ENCODE peak calls at places on chromosome 14, in nine cellular contexts. H is HCT116; B is esophagus squamous epithelium; G is brain microvascular endothelial cell; I is dorsolateral prefrontal cortex; R is fibroblast of lung; U is neuronal stem cell; Y is heart right ventricle; P is CD8-positive, alpha-beta T cell. S is an unnamed sample.

GRCh38 chr14:101849125-101849524 is 87.6 kb downstream of the PPP2R5C start:
- DNase-seq in H (no peak), B (no peak), G (no peak), I (no peak), R (no peak), U (no peak), Y (peak), P (no peak), S (no peak)

GRCh38 chr14:87255046-87255445 is 737.9 kb downstream of the GALC start:
- DNase-seq in H (no peak), B (no peak), G (no peak), I (no peak), R (no peak), U (no peak), Y (no peak), P (no peak), S (no peak)

GRCh38 chr14:95265106-95266094 is 54.3 kb downstream of the CLMN start:
- DNase-seq in H (peak), B (no peak), G (peak), I (no peak), R (peak), U (no peak), Y (no peak), P (no peak), S (no peak)

GRCh38 chr14:60721331-60722162 is 2.6 kb downstream of the SIX4 start:
- DNase-seq in H (peak), B (no peak), G (peak), I (no peak), R (peak), U (peak), Y (peak), P (peak), S (peak)

GRCh38 chr14:74583689-74584434 is 28.2 kb downstream of the LTBP2 start:
- DNase-seq in H (peak), B (no peak), G (peak), I (no peak), R (no peak), U (no peak), Y (no peak), P (no peak), S (no peak)

GRCh38 chr14:91714805-91715204 is 17.1 kb downstream of the CATSPERB start:
- DNase-seq in H (no peak), B (no peak), G (no peak), I (no peak), R (no peak), U (no peak), Y (no peak), P (peak), S (no peak)

GRCh38 chr14:101001311-101002069 is 98.0 kb upstream of the RTL1 start:
- DNase-seq in H (no peak), B (no peak), G (peak), I (no peak), R (peak), U (no peak), Y (no peak), P (no peak), S (no peak)

GRCh38 chr14:75562048-75562447 is 16.4 kb upstream of the FLVCR2 start:
- DNase-seq in H (no peak), B (no peak), G (no peak), I (no peak), R (no peak), U (no peak), Y (no peak), P (no peak), S (no peak)

GRCh38 chr14:60079723-60080122 is 12.0 kb upstream of the PCNX4 start:
- DNase-seq in H (no peak), B (no peak), G (no peak), I (no peak), R (no peak), U (no peak), Y (no peak), P (no peak), S (no peak)

GRCh38 chr14:74333909-74334308 is 14.4 kb upstream of the VRTN start:
- DNase-seq in H (no peak), B (no peak), G (peak), I (no peak), R (peak), U (no peak), Y (no peak), P (no peak), S (no peak)

DNA sequence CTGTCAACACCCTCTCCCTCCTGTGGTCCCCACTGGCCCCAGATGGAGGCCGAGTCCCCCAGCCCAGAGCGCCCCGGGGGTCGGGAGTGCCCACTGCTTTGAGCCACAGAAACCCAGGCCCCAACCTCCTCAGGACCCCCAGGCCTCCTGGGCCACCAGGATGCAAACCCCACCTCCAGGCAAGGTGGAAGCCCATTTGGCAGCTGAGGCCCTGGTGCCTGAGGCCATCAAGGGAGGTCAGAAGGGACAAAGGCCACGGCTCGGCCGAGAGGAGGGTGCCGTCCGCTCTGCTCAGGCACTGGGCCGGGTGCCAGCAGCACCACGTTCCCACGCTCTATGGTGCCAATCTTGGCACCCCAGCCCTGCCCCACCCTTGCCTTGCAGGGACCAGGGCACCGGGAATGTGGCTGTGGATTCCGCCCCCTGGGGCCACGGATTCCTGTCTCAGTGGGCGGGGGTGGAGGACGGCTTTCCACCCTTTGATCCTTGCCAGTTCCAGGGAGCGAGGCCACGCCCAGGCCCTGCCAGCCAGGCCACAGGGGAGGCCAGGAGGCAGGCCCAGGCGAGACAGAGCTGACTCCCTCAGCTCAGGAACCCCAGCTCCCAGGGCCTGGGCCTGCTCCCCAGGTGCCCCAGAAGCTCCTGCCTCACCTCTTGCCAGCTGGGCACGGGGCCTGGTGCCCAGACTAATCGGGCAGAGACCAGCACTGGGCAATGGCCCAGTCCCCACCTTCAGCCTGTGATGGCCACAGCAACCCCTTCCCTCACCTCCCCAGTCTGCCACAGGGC is 26.3 kb upstream of the GPR132 start:
- DNase-seq in H (peak), B (no peak), G (no peak), I (no peak), R (no peak), U (no peak), Y (peak), P (no peak), S (peak)
- H3K4me3 ChIP-seq in H (peak), B (no peak), G (no peak), I (no peak), R (no peak), U (no peak), Y (no peak), P (no peak), S (peak)

DNA sequence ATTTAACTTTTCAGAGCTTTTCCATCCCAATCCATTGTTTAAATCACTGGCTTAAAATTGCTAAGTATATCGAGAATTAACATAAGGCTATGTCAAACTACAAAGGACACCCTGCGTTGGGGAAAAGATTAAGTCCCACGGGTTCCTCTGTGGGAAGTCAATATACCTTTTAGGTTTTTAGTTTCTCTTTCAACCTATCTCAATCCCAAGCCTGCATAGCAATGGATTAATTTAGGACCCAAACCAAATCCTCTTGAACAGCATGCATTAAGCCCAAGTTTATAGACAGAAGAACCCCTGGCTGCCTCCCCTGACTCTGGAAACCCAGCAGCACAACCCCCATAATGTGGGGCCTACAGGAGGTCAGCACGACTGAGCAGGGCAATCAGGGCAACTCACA is 6.3 kb downstream of the CDCA4 start:
- DNase-seq in H (no peak), B (no peak), G (no peak), I (no peak), R (no peak), U (no peak), Y (no peak), P (no peak), S (no peak)
- H3K27ac ChIP-seq in H (no peak), B (no peak), G (no peak), I (no peak), R (peak), U (no peak), Y (no peak), P (no peak), S (no peak)

GRCh38 chr14:93938766-93939303 is 11.7 kb downstream of the FAM181A start:
- DNase-seq in H (no peak), B (no peak), G (no peak), I (no peak), R (no peak), U (no peak), Y (no peak), P (no peak), S (no peak)

GRCh38 chr14:93941293-93941910 is 14.3 kb downstream of the FAM181A start:
- DNase-seq in H (no peak), B (no peak), G (peak), I (no peak), R (peak), U (no peak), Y (no peak), P (no peak), S (no peak)

GRCh38 chr14:93937519-93937918 is 10.4 kb downstream of the FAM181A start:
- DNase-seq in H (no peak), B (no peak), G (no peak), I (no peak), R (no peak), U (no peak), Y (no peak), P (no peak), S (no peak)

GRCh38 chr14:93940437-93940836 is 13.3 kb downstream of the FAM181A start:
- DNase-seq in H (no peak), B (no peak), G (no peak), I (no peak), R (no peak), U (no peak), Y (no peak), P (no peak), S (no peak)

DNA sequence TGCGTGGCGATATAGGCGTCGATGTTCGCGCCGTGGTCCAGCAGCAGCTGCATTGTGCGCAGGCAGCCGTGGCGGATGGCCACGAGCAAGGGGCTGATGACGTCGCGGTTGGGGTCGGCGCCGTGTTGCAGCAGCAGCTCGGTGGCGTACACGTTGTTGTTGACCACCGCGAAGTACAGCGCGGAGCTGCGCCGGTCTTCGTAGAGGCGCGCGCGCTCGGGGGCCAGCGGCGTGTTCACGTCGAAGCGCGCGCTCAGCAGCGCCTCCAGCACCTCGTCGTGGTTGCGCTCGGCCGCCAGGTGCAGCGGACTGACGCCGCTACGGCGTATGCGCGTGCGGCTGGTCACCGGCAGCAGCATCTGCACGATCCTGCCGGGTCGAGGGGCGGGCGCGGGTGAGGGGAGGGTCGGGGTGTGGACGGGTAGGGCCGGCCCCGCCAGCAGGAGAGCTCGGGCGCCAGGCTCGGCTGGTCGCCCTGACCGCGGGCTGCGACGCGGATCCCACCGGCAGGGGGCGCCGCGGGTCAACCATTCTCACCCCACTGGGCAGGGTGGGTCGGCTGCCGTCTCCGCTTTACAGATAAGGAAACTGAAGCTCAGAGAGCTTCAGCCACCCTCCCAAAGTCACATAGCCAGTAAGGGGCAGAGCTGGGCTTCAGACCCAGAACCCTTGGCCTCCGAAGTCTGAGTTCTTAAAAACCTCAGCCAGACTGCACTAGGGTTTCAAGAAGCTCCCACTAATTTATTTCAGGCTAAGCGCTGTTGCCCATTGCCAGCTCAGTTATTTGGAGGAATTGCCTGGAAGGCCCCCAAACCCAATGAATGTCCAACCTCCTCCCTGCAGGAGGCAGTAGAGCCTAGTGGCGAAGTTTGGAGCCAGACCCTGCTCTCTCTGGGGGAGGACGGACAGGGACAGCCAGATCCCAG is 12.4 kb downstream of the FAM181A start:
- DNase-seq in H (peak), B (peak), G (peak), I (peak), R (peak), U (peak), Y (peak), P (peak), S (peak)
- H3K4me3 ChIP-seq in H (no peak), B (peak), G (peak), I (peak), R (no peak), U (peak), Y (no peak), P (peak), S (peak)

GRCh38 chr14:93003945-93004698 is 81.2 kb downstream of the CHGA start:
- DNase-seq in H (no peak), B (no peak), G (no peak), I (no peak), R (peak), U (no peak), Y (peak), P (no peak), S (no peak)
- H3K27ac ChIP-seq in H (no peak), B (peak), G (no peak), I (peak), R (no peak), U (no peak), Y (no peak), P (no peak), S (no peak)

GRCh38 chr14:69572634-69573135 is 2.0 kb downstream of the CCDC177 start:
- DNase-seq in H (no peak), B (no peak), G (no peak), I (no peak), R (no peak), U (no peak), Y (no peak), P (no peak), S (peak)

GRCh38 chr14:69569859-69570258 is 4.8 kb downstream of the CCDC177 start:
- DNase-seq in H (no peak), B (no peak), G (no peak), I (no peak), R (no peak), U (no peak), Y (no peak), P (no peak), S (no peak)

GRCh38 chr14:69570836-69571330 is 3.8 kb downstream of the CCDC177 start:
- DNase-seq in H (no peak), B (no peak), G (no peak), I (no peak), R (no peak), U (no peak), Y (no peak), P (no peak), S (no peak)

GRCh38 chr14:69571879-69572633 is 2.6 kb downstream of the CCDC177 start:
- DNase-seq in H (no peak), B (no peak), G (no peak), I (no peak), R (peak), U (no peak), Y (no peak), P (no peak), S (no peak)

DNA sequence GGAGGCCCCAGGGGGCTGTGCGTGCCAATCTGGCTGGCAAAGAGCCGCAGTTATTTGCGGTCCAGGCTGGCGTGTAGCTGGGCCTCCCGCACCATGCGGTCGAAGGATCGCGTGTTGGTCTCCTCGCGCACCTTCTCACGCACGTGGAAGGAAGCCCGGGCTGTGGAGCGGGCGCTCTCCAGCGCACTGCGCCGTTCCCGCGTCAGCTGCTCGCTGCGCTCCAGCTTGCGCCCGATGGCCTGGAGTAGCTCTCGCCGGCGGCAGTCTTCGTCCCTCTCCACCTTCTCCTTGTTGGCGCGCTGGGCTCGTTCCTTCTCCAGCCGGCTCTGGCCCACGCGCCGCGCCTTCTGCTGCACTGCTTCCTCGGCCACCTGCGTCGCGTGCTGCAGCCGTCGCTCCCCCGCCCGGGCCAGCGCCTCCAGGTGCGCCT is 3.2 kb downstream of the CCDC177 start:
- DNase-seq in H (no peak), B (no peak), G (no peak), I (no peak), R (no peak), U (no peak), Y (no peak), P (no peak), S (no peak)
- H3K4me3 ChIP-seq in H (no peak), B (peak), G (no peak), I (peak), R (no peak), U (no peak), Y (peak), P (no peak), S (peak)

GRCh38 chr14:22752422-22752821 is 14.1 kb upstream of the OXA1L start:
- DNase-seq in H (no peak), B (no peak), G (no peak), I (no peak), R (no peak), U (no peak), Y (no peak), P (no peak), S (no peak)

GRCh38 chr14:22747769-22748168 is 18.7 kb upstream of the OXA1L start:
- DNase-seq in H (no peak), B (no peak), G (no peak), I (no peak), R (no peak), U (no peak), Y (no peak), P (no peak), S (no peak)

GRCh38 chr14:22748188-22748587 is 18.3 kb upstream of the OXA1L start:
- DNase-seq in H (no peak), B (no peak), G (no peak), I (no peak), R (no peak), U (no peak), Y (no peak), P (no peak), S (no peak)

GRCh38 chr14:22748691-22749090 is 17.8 kb upstream of the OXA1L start:
- DNase-seq in H (no peak), B (no peak), G (no peak), I (no peak), R (no peak), U (no peak), Y (no peak), P (no peak), S (no peak)

GRCh38 chr14:22753586-22753985 is 12.9 kb upstream of the OXA1L start:
- DNase-seq in H (no peak), B (no peak), G (no peak), I (no peak), R (no peak), U (no peak), Y (no peak), P (no peak), S (no peak)
- H3K27ac ChIP-seq in H (no peak), B (no peak), G (no peak), I (no peak), R (no peak), U (no peak), Y (no peak), P (no peak), S (no peak)

DNA sequence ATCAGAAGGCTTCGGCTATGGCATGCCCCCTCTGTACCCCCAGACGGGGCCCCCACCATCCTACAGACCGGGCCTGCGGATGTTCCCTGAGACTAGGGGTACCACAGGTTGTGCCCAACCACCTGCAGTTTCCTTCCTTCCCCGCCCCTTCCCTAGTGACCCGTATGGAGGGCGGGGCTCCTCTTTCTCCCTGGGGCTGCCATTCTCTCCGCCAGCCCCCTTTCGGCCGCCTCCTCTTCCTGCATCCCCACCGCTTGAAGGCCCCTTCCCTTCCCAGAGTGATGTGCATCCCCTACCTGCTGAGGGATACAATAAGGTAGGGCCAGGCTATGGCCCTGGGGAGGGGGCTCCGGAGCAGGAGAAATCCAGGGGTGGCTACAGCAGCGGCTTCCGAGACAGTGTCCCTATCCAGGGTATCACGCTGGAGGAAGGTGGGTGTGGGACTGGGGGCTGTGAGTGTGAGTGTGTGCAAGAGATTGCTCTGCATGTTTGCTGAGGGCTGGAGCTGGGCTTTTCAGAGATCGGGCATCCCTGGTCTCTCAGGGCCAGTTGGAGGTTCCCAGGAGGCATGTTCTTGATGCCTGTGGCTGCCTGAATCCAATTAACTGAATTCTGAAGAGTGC is 8.6 kb downstream of the NFATC4 start:
- DNase-seq in H (no peak), B (no peak), G (no peak), I (no peak), R (no peak), U (no peak), Y (no peak), P (no peak), S (no peak)
- H3K4me3 ChIP-seq in H (no peak), B (no peak), G (no peak), I (no peak), R (no peak), U (no peak), Y (no peak), P (no peak), S (no peak)

GRCh38 chr14:77674931-77675330 is 32.9 kb downstream of the ALKBH1 start:
- DNase-seq in H (no peak), B (no peak), G (no peak), I (no peak), R (no peak), U (no peak), Y (no peak), P (no peak), S (no peak)
- H3K27ac ChIP-seq in H (no peak), B (no peak), G (no peak), I (no peak), R (no peak), U (no peak), Y (no peak), P (no peak), S (no peak)

DNA sequence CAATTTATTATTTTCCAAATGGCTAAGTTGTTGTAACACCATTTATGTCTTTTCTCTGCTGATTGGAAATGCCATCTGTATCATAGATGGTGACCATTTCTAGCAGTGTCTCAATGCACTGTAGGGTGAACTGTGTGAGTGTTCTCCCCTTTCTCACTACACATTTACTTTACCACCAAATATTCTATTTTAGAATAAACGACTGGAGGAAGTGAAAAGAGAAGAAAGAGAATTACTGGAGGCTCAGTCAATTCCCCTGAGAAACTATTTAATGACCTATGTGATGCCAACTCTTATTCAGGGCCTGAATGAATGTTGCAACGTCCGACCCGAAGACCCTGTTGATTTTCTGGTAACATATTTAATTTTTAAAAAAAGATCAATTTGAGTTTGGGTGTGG is 15.5 kb upstream of the PAPOLA start:
- DNase-seq in H (no peak), B (no peak), G (no peak), I (no peak), R (no peak), U (no peak), Y (no peak), P (no peak), S (no peak)
- H3K4me3 ChIP-seq in H (no peak), B (no peak), G (no peak), I (no peak), R (no peak), U (no peak), Y (no peak), P (no peak), S (no peak)

S was measured in upper lobe of right lung.